ENCODE peak calls at places on chromosomes 6 and 20, in eight cellular contexts. C is stomach, W is BE2C, J is MCF 10A, N is fibroblast of mammary gland, P is psoas muscle, B is neural crest cell, L is WERI-Rb-1. Q is an unnamed sample.

GRCh38 chr20:43583982-43584432 is 6.7 kb upstream of the IFT52 start:
- DNase-seq in L (no peak), C (peak), W (peak), P (no peak), J (peak), N (peak), B (no peak), Q (no peak)

GRCh38 chr6:37176268-37177082 is 6.5 kb downstream of the PIM1 start:
- DNase-seq in B (no peak), P (no peak), N (peak), W (no peak), C (no peak), L (peak), J (no peak), Q (no peak)

GRCh38 chr20:11660673-11661072 is 257.0 kb upstream of the BTBD3 start:
- DNase-seq in P (no peak), N (no peak), J (no peak), W (no peak), C (no peak), L (no peak), B (no peak), Q (no peak)

GRCh38 chr6:149393002-149393679 is 6.9 kb upstream of the SUMO4 start:
- DNase-seq in B (no peak), P (no peak), W (no peak), J (no peak), C (no peak), N (peak), L (no peak), Q (no peak)

GRCh38 chr20:19713851-19714716 is 44.0 kb upstream of the RIN2 start:
- DNase-seq in W (no peak), C (no peak), B (no peak), J (no peak), P (no peak), L (no peak), N (no peak), Q (no peak)

GRCh38 chr6:50062051-50062450 is 12.3 kb upstream of the DEFB112 start:
- DNase-seq in N (no peak), J (peak), P (no peak), B (no peak), C (no peak), L (peak), W (peak), Q (peak)

GRCh38 chr20:59583428-59584277 is 20.7 kb upstream of the PHACTR3 start:
- DNase-seq in W (no peak), J (peak), P (peak), B (no peak), N (peak), L (no peak), C (peak), Q (no peak)

GRCh38 chr6:149446791-149447376 is 37.9 kb downstream of the ZC3H12D start:
- DNase-seq in N (no peak), J (no peak), L (no peak), C (no peak), B (no peak), W (no peak), P (peak), Q (no peak)

GRCh38 chr6:28218312-28219248 is 6.5 kb upstream of the ZSCAN9 start:
- DNase-seq in B (peak), W (peak), J (peak), C (peak), P (peak), L (peak), N (peak), Q (peak)

GRCh38 chr20:3222635-3223600 is 13.6 kb downstream of the ITPA start:
- DNase-seq in C (no peak), N (no peak), B (no peak), P (peak), W (peak), L (peak), J (no peak), Q (no peak)
- TF ChIP-seq CTCF in C (no peak), N (no peak), B (no peak), P (no peak), W (no peak), L (no peak), J (no peak), Q (no peak)

DNA sequence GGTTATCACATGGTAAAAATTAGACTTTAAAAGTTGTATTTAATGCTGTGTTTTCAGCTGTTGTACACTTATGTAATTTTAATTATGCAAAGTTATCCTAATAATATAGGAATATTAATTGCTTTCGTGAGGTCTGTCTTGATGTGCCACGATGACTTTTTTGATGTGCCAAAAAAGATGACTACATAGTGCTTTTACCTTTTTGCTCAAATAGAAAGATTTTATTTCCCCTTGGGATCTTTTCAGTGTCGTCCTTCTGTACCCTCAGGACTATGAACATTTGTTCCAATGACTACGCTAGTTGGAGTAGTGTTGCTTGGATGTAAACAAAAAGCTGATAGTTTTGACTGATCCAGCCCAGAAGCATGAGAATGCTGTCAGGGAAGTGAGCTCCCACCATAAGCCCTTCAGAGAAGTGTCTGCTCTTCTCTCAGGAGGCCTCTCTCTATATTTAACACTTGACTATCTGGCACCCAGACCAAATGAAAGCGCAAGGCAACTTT is 1.2 kb upstream of the CD164 start:
- DNase-seq in L (no peak), W (no peak), J (no peak), B (no peak), P (no peak), N (no peak), C (no peak), Q (no peak)
- TF ChIP-seq CTCF in L (no peak), W (no peak), J (no peak), B (no peak), P (no peak), N (no peak), C (no peak), Q (peak)

GRCh38 chr6:130041594-130041993 is 23.2 kb downstream of the L3MBTL3 start:
- DNase-seq in N (no peak), B (no peak), L (no peak), W (no peak), P (no peak), J (no peak), C (no peak), Q (no peak)

GRCh38 chr6:130050230-130050629 is 31.8 kb downstream of the L3MBTL3 start:
- DNase-seq in B (no peak), C (no peak), L (no peak), N (peak), J (no peak), W (no peak), P (no peak), Q (no peak)

GRCh38 chr6:130046711-130047439 is 28.5 kb downstream of the L3MBTL3 start:
- DNase-seq in W (no peak), N (no peak), B (no peak), P (no peak), C (no peak), L (no peak), J (no peak), Q (no peak)

GRCh38 chr6:130043344-130043743 is 25.0 kb downstream of the L3MBTL3 start:
- DNase-seq in J (no peak), P (no peak), L (no peak), C (no peak), W (no peak), N (no peak), B (no peak), Q (no peak)

GRCh38 chr6:130047440-130047995 is 29.1 kb downstream of the L3MBTL3 start:
- DNase-seq in L (no peak), N (no peak), C (no peak), P (no peak), W (no peak), B (no peak), J (no peak), Q (no peak)
- TF ChIP-seq CTCF in L (no peak), N (no peak), C (no peak), P (no peak), W (no peak), B (no peak), J (no peak), Q (no peak)

GRCh38 chr20:58192567-58192966 is 35.9 kb downstream of the ANKRD60 start:
- DNase-seq in J (peak), C (no peak), B (no peak), L (no peak), N (no peak), W (no peak), P (no peak), Q (peak)
- TF ChIP-seq CTCF in J (peak), C (no peak), B (no peak), L (peak), N (peak), W (peak), P (peak), Q (peak)

GRCh38 chr6:44145839-44146238 is 12.8 kb upstream of the CAPN11 start:
- DNase-seq in J (no peak), C (no peak), N (no peak), W (no peak), L (no peak), B (no peak), P (no peak), Q (no peak)
- TF ChIP-seq CTCF in J (no peak), C (no peak), N (no peak), W (no peak), L (no peak), B (no peak), P (no peak), Q (no peak)